ENCODE peak calls at places on chromosomes 16 and 17, in six cellular contexts. O is activated CD8-positive, alpha-beta memory T cell treated with anti-CD3 and anti-CD28 coated beads for 4 hours; Z is A172; W is AG20443; F is GM12864; X is ovary. A is an unnamed sample.

GRCh38 chr16:56793504-56793903 is 63.6 kb downstream of the NUP93 start:
- DNase-seq in O (no peak), Z (peak), W (peak), F (no peak), X (no peak), A (no peak)

GRCh38 chr17:83103200-83103937 is 24.0 kb downstream of the METRNL start:
- DNase-seq in O (no peak), Z (no peak), W (no peak), F (no peak), X (peak), A (no peak)

GRCh38 chr16:19879241-19879792 is 5.3 kb downstream of the GPRC5B start:
- DNase-seq in O (no peak), Z (peak), W (no peak), F (no peak), X (no peak), A (no peak)

GRCh38 chr17:50947844-50948514 is 81.8 kb upstream of the TOB1 start:
- DNase-seq in O (no peak), Z (no peak), W (no peak), F (no peak), X (peak), A (no peak)

GRCh38 chr17:75199886-75200618 is 5.4 kb upstream of the NUP85 start:
- DNase-seq in O (no peak), Z (no peak), W (no peak), F (no peak), X (no peak), A (no peak)

GRCh38 chr17:46732754-46733398 is 85.6 kb downstream of the WNT3 start:
- DNase-seq in O (no peak), Z (no peak), W (no peak), F (no peak), X (no peak), A (no peak)

GRCh38 chr16:15979801-15980200 is 30.4 kb downstream of the ABCC1 start:
- DNase-seq in O (no peak), Z (no peak), W (no peak), F (no peak), X (no peak), A (no peak)

GRCh38 chr17:8315740-8316217 is 5.7 kb downstream of the ARHGEF15 start:
- DNase-seq in O (no peak), Z (no peak), W (peak), F (no peak), X (no peak), A (no peak)

GRCh38 chr16:85309656-85310587 is 197.7 kb upstream of the CIBAR2 start:
- DNase-seq in O (no peak), Z (no peak), W (no peak), F (no peak), X (no peak), A (no peak)

GRCh38 chr17:31842416-31843381 is 16.3 kb downstream of the COPRS start:
- DNase-seq in O (peak), Z (peak), W (peak), F (no peak), X (peak), A (peak)

GRCh38 chr16:78048319-78048718 is 26.0 kb downstream of the CLEC3A start:
- DNase-seq in O (no peak), Z (no peak), W (no peak), F (no peak), X (no peak), A (no peak)

GRCh38 chr17:60079401-60079861 is 710 bp upstream of the HEATR6 start:
- DNase-seq in O (no peak), Z (peak), W (peak), F (no peak), X (no peak), A (no peak)

GRCh38 chr17:77481476-77482374 is 341.0 kb downstream of the SEC14L1 start:
- DNase-seq in O (no peak), Z (no peak), W (no peak), F (no peak), X (peak), A (no peak)

GRCh38 chr17:32349854-32350661 is at the start of gene ZNF207:
- DNase-seq in O (peak), Z (peak), W (peak), F (peak), X (peak), A (peak)

GRCh38 chr16:49857423-49858181 is 1.7 kb upstream of the ZNF423 start:
- DNase-seq in O (no peak), Z (peak), W (peak), F (no peak), X (peak), A (no peak)

GRCh38 chr17:40559016-40559853 is 6.0 kb downstream of the CCR7 start:
- DNase-seq in O (no peak), Z (no peak), W (no peak), F (no peak), X (peak), A (no peak)

GRCh38 chr16:28915181-28915580 is 9.9 kb downstream of the RABEP2 start:
- DNase-seq in O (no peak), Z (peak), W (peak), F (no peak), X (no peak), A (no peak)

GRCh38 chr17:81870155-81870977 is 771 bp downstream of the ARHGDIA start:
- DNase-seq in O (no peak), Z (peak), W (peak), F (no peak), X (peak), A (no peak)

GRCh38 chr17:82844796-82845162 is 5.0 kb upstream of the ZNF750 start:
- DNase-seq in O (no peak), Z (no peak), W (no peak), F (no peak), X (no peak), A (no peak)

GRCh38 chr17:50043290-50044148 is 12.4 kb upstream of the ITGA3 start:
- DNase-seq in O (no peak), Z (peak), W (peak), F (no peak), X (peak), A (no peak)

GRCh38 chr17:37650419-37651003 is 7.3 kb upstream of the DDX52 start:
- DNase-seq in O (no peak), Z (peak), W (peak), F (no peak), X (no peak), A (no peak)

GRCh38 chr16:29784901-29785500 is 5.5 kb upstream of the KIF22 start:
- DNase-seq in O (peak), Z (no peak), W (peak), F (no peak), X (peak), A (peak)

GRCh38 chr17:7881655-7882054 is 6.9 kb upstream of the CHD3 start:
- DNase-seq in O (no peak), Z (no peak), W (no peak), F (no peak), X (no peak), A (no peak)

GRCh38 chr17:39092672-39093250 is 58.7 kb downstream of the PLXDC1 start:
- DNase-seq in O (no peak), Z (no peak), W (no peak), F (no peak), X (no peak), A (no peak)

GRCh38 chr16:88681709-88682451 is 4.4 kb downstream of the SNAI3 start:
- DNase-seq in O (no peak), Z (no peak), W (no peak), F (peak), X (no peak), A (no peak)

GRCh38 chr16:17105239-17105721 is 365.5 kb downstream of the XYLT1 start:
- DNase-seq in O (no peak), Z (no peak), W (no peak), F (no peak), X (no peak), A (no peak)

GRCh38 chr16:11168386-11169065 is 87.5 kb downstream of the SOCS1 start:
- DNase-seq in O (no peak), Z (no peak), W (no peak), F (no peak), X (no peak), A (no peak)

GRCh38 chr17:50452627-50453300 is 15.9 kb downstream of the CHAD start:
- DNase-seq in O (no peak), Z (no peak), W (peak), F (no peak), X (no peak), A (no peak)

GRCh38 chr17:75315541-75316243 is 26.5 kb upstream of the SLC25A19 start:
- DNase-seq in O (no peak), Z (peak), W (peak), F (no peak), X (no peak), A (no peak)

GRCh38 chr16:17420821-17421220 is 49.9 kb downstream of the XYLT1 start:
- DNase-seq in O (no peak), Z (no peak), W (no peak), F (no peak), X (no peak), A (no peak)

GRCh38 chr16:11781773-11782172 is 15.3 kb downstream of the ZC3H7A start:
- DNase-seq in O (no peak), Z (no peak), W (no peak), F (no peak), X (no peak), A (no peak)

GRCh38 chr17:46991618-46992017 is 12.6 kb upstream of the RPRML start:
- DNase-seq in O (no peak), Z (no peak), W (no peak), F (no peak), X (no peak), A (no peak)

GRCh38 chr16:58056580-58056979 is 31.0 kb downstream of the MMP15 start:
- DNase-seq in O (no peak), Z (no peak), W (no peak), F (no peak), X (no peak), A (no peak)

GRCh38 chr16:22257440-22257839 is 39.8 kb upstream of the POLR3E start:
- DNase-seq in O (no peak), Z (no peak), W (no peak), F (no peak), X (no peak), A (no peak)

GRCh38 chr16:3444032-3444388 is 530 bp downstream of the NAA60 start:
- DNase-seq in O (no peak), Z (peak), W (peak), F (no peak), X (no peak), A (no peak)

GRCh38 chr17:40063915-40064531 is 1.3 kb downstream of the THRA start:
- DNase-seq in O (no peak), Z (no peak), W (no peak), F (no peak), X (no peak), A (no peak)